ENCODE peak calls at places on chromosomes 3 and 15, in five cellular contexts. Y is heart left ventricle, U is IMR-90, W is neuronal stem cell, G is endodermal cell. J is an unnamed sample.

GRCh38 chr15:46089438-46090044 is 454.7 kb downstream of the SQOR start:
- DNase-seq in Y (no peak), U (no peak), W (no peak), G (no peak), J (no peak)

GRCh38 chr3:71987828-71988227 is 202.9 kb upstream of the PROK2 start:
- DNase-seq in Y (no peak), U (no peak), W (no peak), G (no peak), J (no peak)

GRCh38 chr3:112132975-112133448 is at the start of gene GCSAM:
- DNase-seq in Y (peak; percentile 70), U (no peak), W (no peak), G (no peak), J (no peak)

GRCh38 chr15:62625421-62626033 is 417.0 kb upstream of the TPM1 start:
- DNase-seq in Y (no peak), U (peak; percentile 32), W (no peak), G (no peak), J (no peak)

GRCh38 chr3:73423133-73423532 is 201.6 kb downstream of the PDZRN3 start:
- DNase-seq in Y (no peak), U (no peak), W (no peak), G (no peak), J (no peak)

GRCh38 chr3:63193647-63194046 is 84.5 kb upstream of the SYNPR start:
- DNase-seq in Y (no peak), U (no peak), W (peak; percentile 9), G (no peak), J (peak; percentile 57)

GRCh38 chr3:171457263-171458055 is 2.7 kb downstream of the TNIK start:
- DNase-seq in Y (no peak), U (no peak), W (no peak), G (peak; percentile 62), J (peak; percentile 14)

GRCh38 chr3:100740207-100740606 is 30.9 kb downstream of the TFG start:
- DNase-seq in Y (no peak), U (no peak), W (no peak), G (no peak), J (no peak)

DNA sequence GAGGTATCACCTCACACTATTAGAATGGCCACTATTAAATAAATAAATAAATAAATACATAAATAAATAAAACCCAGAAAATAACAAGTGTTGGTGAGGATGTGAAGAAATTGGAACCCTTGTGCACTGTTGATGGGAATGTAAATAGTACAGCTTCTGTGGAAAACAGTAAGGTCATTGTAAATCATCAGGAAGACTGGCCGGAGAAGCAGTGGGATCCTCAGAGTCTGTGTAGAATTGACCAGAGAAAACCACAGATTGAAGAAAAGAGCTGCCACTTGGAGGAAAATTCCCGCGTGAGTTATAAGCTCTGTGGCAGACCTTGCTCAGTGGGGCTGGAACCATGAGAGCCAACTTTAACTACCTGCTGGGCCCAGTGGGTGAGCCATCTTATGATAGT is 92.0 kb downstream of the RAD18 start:
- DNase-seq in Y (no peak), U (no peak), W (no peak), G (peak; percentile 58), J (no peak)
- H3K9me3 ChIP-seq in Y (no peaks in the 10 kb centered on the region), U (no peaks in the 10 kb centered on the region), W (no peaks in the 10 kb centered on the region), G (no peaks in the 10 kb centered on the region), J (no peaks in the 10 kb centered on the region)

GRCh38 chr3:46954178-46954577 is 22.4 kb downstream of the CCDC12 start:
- DNase-seq in Y (no peak), U (no peak), W (no peak), G (no peak), J (no peak)
- H3K4me3 ChIP-seq in Y (no peak overlapping the region), U (no peak overlapping the region), W (no peak overlapping the region), G (no peak overlapping the region), J (no peak overlapping the region)

GRCh38 chr15:93382196-93382820 is 293.3 kb upstream of the RGMA start:
- DNase-seq in Y (no peak), U (no peak), W (no peak), G (no peak), J (no peak)

GRCh38 chr15:93378547-93378946 is 289.5 kb upstream of the RGMA start:
- DNase-seq in Y (no peak), U (no peak), W (no peak), G (no peak), J (no peak)
- H3K9me3 ChIP-seq in Y (no peaks in the 10 kb centered on the region), U (peaks cover 27% of the 10 kb centered on the region), W (peaks cover 2% of the 10 kb centered on the region), G (no peaks in the 10 kb centered on the region), J (no peaks in the 10 kb centered on the region)

DNA sequence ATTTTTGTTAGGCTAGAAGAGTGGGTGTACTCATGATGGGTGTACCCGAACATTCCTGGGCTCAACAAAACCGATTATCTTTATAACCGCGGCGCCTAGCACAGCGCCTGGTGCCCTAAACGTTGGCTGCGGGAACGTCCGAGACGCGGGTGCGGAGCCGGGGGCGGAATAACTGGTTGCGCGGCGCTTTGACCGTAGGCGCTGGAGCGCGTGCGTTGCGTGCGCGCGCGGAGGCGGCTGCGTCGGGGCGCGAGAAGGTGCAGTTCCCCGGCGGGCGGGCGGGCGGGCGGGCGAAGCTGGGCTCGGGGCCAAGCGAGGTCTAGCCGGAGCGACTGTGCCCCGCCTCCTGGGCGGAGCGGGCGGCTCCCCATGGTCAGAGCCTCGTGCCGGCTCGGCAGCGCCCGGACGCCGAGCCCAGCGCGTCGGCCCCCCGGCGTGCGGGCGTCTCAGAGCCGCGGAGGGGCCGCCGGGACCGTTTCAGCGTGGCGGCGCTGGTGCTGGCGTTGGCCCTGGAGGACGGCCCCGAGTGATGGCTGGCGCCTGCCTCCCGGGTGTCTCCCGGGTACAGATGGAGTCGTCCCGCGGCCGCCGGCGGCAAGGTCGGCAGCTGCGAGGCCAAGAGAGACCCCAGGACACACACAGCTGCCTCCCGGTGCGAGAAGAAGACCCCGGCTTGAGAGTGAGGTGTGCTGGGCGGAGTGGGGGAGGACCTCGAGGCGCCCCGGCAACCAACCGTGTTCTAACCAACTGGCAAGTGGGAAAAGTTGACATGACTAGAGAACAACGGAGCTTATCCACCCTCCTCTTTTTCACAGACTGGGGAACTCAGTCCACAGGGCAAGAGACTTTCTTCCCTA is at the start of gene PLAAT1:
- DNase-seq in Y (peak; percentile 83), U (peak; percentile 19), W (peak; percentile 57), G (peak; percentile 90), J (peak; percentile 87)
- H3K4me3 ChIP-seq in Y (peak within 1 kb of the TSS; percentile 49), U (peak within 1 kb of the TSS; percentile 48), W (peak within 1 kb of the TSS; percentile 53), G (peak within 1 kb of the TSS; percentile 79), J (peak within 1 kb of the TSS; percentile 39)

DNA sequence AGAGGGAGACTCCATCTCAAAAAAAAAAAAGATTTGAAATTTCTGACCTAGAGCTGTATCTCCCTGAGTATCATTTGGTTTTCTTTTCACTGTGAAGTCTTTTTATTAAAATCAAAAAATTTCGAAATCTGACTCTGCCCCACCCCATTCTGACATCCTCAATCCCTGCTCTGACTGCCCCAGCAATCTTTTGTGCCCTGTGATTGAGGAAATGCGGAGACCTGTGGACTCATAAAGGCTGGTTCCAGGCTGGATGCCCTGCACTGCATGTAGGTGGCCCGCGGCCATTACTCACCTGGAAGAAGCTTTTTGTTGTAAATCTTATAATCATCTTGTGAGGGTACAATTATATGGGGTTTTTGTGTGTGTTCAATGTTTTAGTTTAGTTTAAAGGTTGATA is 147.3 kb upstream of the SEMA6D start:
- DNase-seq in Y (no peak), U (no peak), W (no peak), G (no peak), J (no peak)
- H3K9me3 ChIP-seq in Y (no peaks in the 10 kb centered on the region), U (no peaks in the 10 kb centered on the region), W (no peaks in the 10 kb centered on the region), G (no peaks in the 10 kb centered on the region), J (no peaks in the 10 kb centered on the region)

GRCh38 chr15:22788004-22788403 is 1.6 kb downstream of the NIPA1 start:
- DNase-seq in Y (no peak), U (no peak), W (no peak), G (no peak), J (no peak)
- H3K4me3 ChIP-seq in Y (no peak overlapping the region), U (no peak overlapping the region), W (no peak overlapping the region), G (peak overlapping the region; percentile 85), J (peak overlapping the region; percentile 62)

DNA sequence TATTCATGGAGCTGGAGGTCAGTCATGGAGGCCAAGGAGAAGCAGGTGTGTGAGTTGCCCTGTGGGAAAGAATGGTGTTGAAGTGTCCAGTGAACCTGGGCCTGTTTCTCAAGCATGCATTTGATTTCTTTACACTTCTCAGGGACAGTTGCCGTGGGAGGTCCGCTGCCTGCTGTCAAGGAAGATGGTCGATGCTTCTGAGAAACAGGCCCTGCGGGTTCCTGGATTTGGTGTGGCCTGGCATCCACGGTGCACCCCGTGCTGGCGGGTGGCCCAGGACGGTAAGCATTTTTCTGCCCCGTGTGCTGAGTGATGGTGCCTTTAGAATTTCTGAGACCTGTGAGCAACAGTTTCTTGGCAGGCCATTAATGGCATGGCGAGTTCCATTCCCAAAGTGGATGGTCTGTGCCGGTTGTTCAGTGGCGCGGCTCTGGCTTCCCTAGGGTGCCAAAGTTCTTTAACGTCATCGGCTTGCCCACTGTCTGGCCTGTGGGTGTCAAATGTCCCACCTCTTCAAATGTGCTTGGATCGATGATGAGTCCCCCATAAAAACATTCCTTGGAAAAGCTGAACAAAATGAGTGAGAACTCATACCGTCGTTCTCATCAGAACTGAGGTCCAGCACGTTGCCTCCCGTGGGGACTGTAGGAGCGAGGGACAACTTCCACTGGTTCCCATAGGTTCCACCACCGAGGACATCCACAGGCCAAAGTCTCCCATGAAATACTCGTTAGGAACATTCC is 107.2 kb downstream of the SNRPN start:
- DNase-seq in Y (no peak), U (no peak), W (no peak), G (peak; percentile 32), J (no peak)
- H3K9me3 ChIP-seq in Y (peaks cover 100% of the 10 kb centered on the region), U (peaks cover 100% of the 10 kb centered on the region), W (peaks cover 100% of the 10 kb centered on the region), G (peaks cover 100% of the 10 kb centered on the region), J (peaks cover 2% of the 10 kb centered on the region)

GRCh38 chr15:41968738-41969137 is 3.6 kb downstream of the EHD4 start:
- DNase-seq in Y (no peak), U (no peak), W (no peak), G (no peak), J (no peak)

GRCh38 chr15:41966920-41967465 is 5.4 kb downstream of the EHD4 start:
- DNase-seq in Y (no peak), U (no peak), W (no peak), G (peak; percentile 36), J (no peak)

GRCh38 chr15:41965441-41966413 is 6.6 kb downstream of the EHD4 start:
- DNase-seq in Y (peak; percentile 87), U (peak; percentile 41), W (no peak), G (peak; percentile 56), J (no peak)

GRCh38 chr15:41966414-41966812 is 5.9 kb downstream of the EHD4 start:
- DNase-seq in Y (no peak), U (no peak), W (no peak), G (peak; percentile 24), J (no peak)

DNA sequence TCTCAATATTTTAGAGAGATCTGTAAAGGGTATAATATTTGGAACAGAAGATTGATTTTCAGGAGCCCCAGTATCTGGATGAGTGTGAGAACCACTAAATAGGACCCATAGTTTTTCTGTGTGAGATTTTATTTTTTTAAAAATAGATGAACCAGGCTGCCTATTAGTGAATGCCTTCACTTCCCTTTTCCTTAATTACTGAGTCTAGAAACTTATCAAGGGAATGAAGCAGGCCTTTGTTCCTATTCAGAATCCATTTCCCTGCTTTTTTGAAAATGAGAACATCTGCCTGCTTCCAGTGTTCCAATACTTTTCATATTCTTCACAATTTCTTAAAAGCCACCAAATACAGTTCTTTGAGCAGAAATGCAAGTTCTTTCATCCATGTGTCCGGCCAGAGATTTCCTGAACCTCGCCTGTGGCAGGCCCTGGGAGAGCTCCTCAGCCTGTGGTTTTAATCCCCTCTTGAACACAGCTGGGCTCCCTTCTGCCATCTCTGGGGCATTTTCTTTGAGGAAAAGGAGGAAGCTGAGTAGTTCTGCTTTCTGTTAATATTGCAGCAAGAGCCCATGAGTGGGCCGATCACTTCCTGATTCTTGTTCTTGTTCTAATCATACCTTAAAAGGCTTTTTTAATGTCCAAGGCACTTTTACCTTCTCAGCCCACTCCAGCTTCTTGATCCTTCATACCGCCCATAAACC is 4.7 kb downstream of the EHD4 start:
- DNase-seq in Y (peak; percentile 53), U (peak; percentile 36), W (no peak), G (peak; percentile 33), J (no peak)
- H3K4me3 ChIP-seq in Y (no peak overlapping the region), U (no peak overlapping the region), W (no peak overlapping the region), G (no peak overlapping the region), J (no peak overlapping the region)

J was measured in HAP-1.